ENCODE peak calls at places on chromosomes 16 and 17, in eight cellular contexts. L, M, R, Q, K, O, N and E are unnamed samples.

GRCh38 chr16:72819345-72819744 is 228.6 kb downstream of the ZFHX3 start:
- DNase-seq in L (no peak), M (no peak), R (no peak), Q (peak; percentile 31), K (no peak), O (no peak), N (no peak), E (no peak)

GRCh38 chr17:2393954-2394749 is 6.7 kb downstream of the MNT start:
- DNase-seq in L (peak; percentile 92), M (no peak), R (no peak), Q (no peak), K (no peak), O (no peak), N (no peak), E (no peak)

GRCh38 chr16:76854234-76854633 is 336.8 kb upstream of the MON1B start:
- DNase-seq in L (peak; percentile 27), M (no peak), R (no peak), Q (no peak), K (no peak), O (no peak), N (no peak), E (peak; percentile 27)

GRCh38 chr17:13978478-13978877 is 90.8 kb upstream of the COX10 start:
- DNase-seq in L (peak; percentile 14), M (no peak), R (no peak), Q (no peak), K (no peak), O (no peak), N (no peak), E (no peak)

GRCh38 chr16:86231321-86231995 is 278.9 kb upstream of the FOXF1 start:
- DNase-seq in L (no peak), M (peak; percentile 7), R (no peak), Q (no peak), K (no peak), O (no peak), N (peak; percentile 6), E (no peak)

GRCh38 chr17:2701161-2701995 is 10.2 kb downstream of the CLUH start:
- DNase-seq in L (no peak), M (no peak), R (no peak), Q (no peak), K (no peak), O (no peak), N (no peak), E (no peak)

GRCh38 chr16:24668481-24669001 is 60.9 kb upstream of the TNRC6A start:
- DNase-seq in L (no peak), M (no peak), R (no peak), Q (no peak), K (no peak), O (peak; percentile 35), N (no peak), E (no peak)

GRCh38 chr16:79707867-79708266 is 107.3 kb upstream of the MAF start:
- DNase-seq in L (no peak), M (no peak), R (no peak), Q (no peak), K (no peak), O (no peak), N (no peak), E (no peak)

GRCh38 chr17:9702916-9703780 is 57.8 kb downstream of the USP43 start:
- DNase-seq in L (no peak), M (no peak), R (no peak), Q (no peak), K (no peak), O (no peak), N (no peak), E (no peak)

GRCh38 chr17:30176845-30177244 is 58.7 kb downstream of the SLC6A4 start:
- DNase-seq in L (no peak), M (no peak), R (no peak), Q (no peak), K (no peak), O (no peak), N (no peak), E (no peak)

GRCh38 chr16:1002399-1003161 is 21.0 kb downstream of the SOX8 start:
- DNase-seq in L (no peak), M (no peak), R (peak; percentile 77), Q (peak; percentile 98), K (peak; percentile 24), O (peak; percentile 72), N (no peak), E (no peak)

GRCh38 chr17:50146230-50146926 is 4.1 kb downstream of the PPP1R9B start:
- DNase-seq in L (no peak), M (no peak), R (no peak), Q (no peak), K (no peak), O (no peak), N (no peak), E (no peak)

GRCh38 chr17:66964930-66965800 is 658 bp downstream of the CACNG4 start:
- DNase-seq in L (peak; percentile 82), M (no peak), R (no peak), Q (peak; percentile 86), K (no peak), O (no peak), N (peak; percentile 29), E (no peak)

GRCh38 chr16:68685685-68686478 is 40.8 kb downstream of the CDH3 start:
- DNase-seq in L (no peak), M (no peak), R (no peak), Q (no peak), K (no peak), O (no peak), N (no peak), E (no peak)

GRCh38 chr17:21278304-21279197 is 6.0 kb upstream of the MAP2K3 start:
- DNase-seq in L (no peak), M (no peak), R (no peak), Q (no peak), K (peak; percentile 49), O (no peak), N (peak; percentile 49), E (peak; percentile 56)

GRCh38 chr17:49557204-49558024 is 18.3 kb upstream of the NXPH3 start:
- DNase-seq in L (peak; percentile 92), M (no peak), R (no peak), Q (no peak), K (no peak), O (no peak), N (no peak), E (peak; percentile 68)

GRCh38 chr16:8816967-8817662 is 19.5 kb downstream of the PMM2 start:
- DNase-seq in L (no peak), M (no peak), R (no peak), Q (no peak), K (no peak), O (no peak), N (no peak), E (no peak)

GRCh38 chr16:29961479-29962343 is at the start of gene TMEM219:
- DNase-seq in L (peak; percentile 89), M (peak; percentile 91), R (peak; percentile 83), Q (peak; percentile 94), K (peak; percentile 89), O (peak; percentile 91), N (peak; percentile 82), E (peak; percentile 94)

GRCh38 chr16:85253127-85253941 is 141.1 kb upstream of the CIBAR2 start:
- DNase-seq in L (peak; percentile 80), M (peak; percentile 62), R (peak; percentile 26), Q (peak; percentile 85), K (peak; percentile 42), O (peak; percentile 71), N (peak; percentile 59), E (peak; percentile 85)

GRCh38 chr16:85176541-85177447 is 64.5 kb upstream of the CIBAR2 start:
- DNase-seq in L (no peak), M (no peak), R (no peak), Q (no peak), K (no peak), O (no peak), N (no peak), E (peak; percentile 19)

GRCh38 chr16:20868890-20869289 is 31.3 kb downstream of the DCUN1D3 start:
- DNase-seq in L (no peak), M (no peak), R (no peak), Q (peak; percentile 54), K (no peak), O (no peak), N (peak; percentile 73), E (no peak)

GRCh38 chr17:58691701-58692238 is at the start of gene TEX14:
- DNase-seq in L (peak; percentile 31), M (no peak), R (no peak), Q (peak; percentile 8), K (no peak), O (no peak), N (no peak), E (no peak)

GRCh38 chr16:4936991-4937781 is at the start of gene PPL:
- DNase-seq in L (peak; percentile 98), M (peak; percentile 50), R (no peak), Q (no peak), K (no peak), O (no peak), N (peak; percentile 95), E (no peak)

GRCh38 chr16:31110106-31111034 is 2.2 kb downstream of the BCKDK start:
- DNase-seq in L (no peak), M (no peak), R (no peak), Q (no peak), K (no peak), O (no peak), N (no peak), E (no peak)

GRCh38 chr16:55282441-55282840 is 41.6 kb upstream of the IRX6 start:
- DNase-seq in L (no peak), M (no peak), R (no peak), Q (no peak), K (no peak), O (no peak), N (no peak), E (no peak)

GRCh38 chr17:1861391-1862010 is 31.7 kb downstream of the RPA1 start:
- DNase-seq in L (no peak), M (no peak), R (no peak), Q (no peak), K (no peak), O (no peak), N (no peak), E (no peak)

GRCh38 chr16:74868035-74868434 is 93.4 kb upstream of the FA2H start:
- DNase-seq in L (no peak), M (no peak), R (no peak), Q (no peak), K (no peak), O (no peak), N (no peak), E (no peak)

GRCh38 chr16:25957707-25958106 is 265.9 kb downstream of the HS3ST4 start:
- DNase-seq in L (no peak), M (no peak), R (no peak), Q (no peak), K (no peak), O (no peak), N (no peak), E (no peak)

GRCh38 chr17:77802811-77803220 is 155.7 kb upstream of the TNRC6C start:
- DNase-seq in L (peak; percentile 73), M (no peak), R (no peak), Q (no peak), K (no peak), O (no peak), N (no peak), E (no peak)

GRCh38 chr16:78461496-78461938 is 362.1 kb downstream of the WWOX start:
- DNase-seq in L (no peak), M (no peak), R (no peak), Q (no peak), K (no peak), O (no peak), N (no peak), E (no peak)

GRCh38 chr17:30251931-30252330 is 16.4 kb upstream of the SLC6A4 start:
- DNase-seq in L (no peak), M (no peak), R (no peak), Q (no peak), K (no peak), O (no peak), N (no peak), E (no peak)